ENCODE peak calls at places on chromosomes 16 and 17, in six cellular contexts. One of them, this sample, is unnamed. For H3K9me3, the result is how much of the 10 kb centered on the place peaks cover.

GRCh38 chr16:78576941-78577340 is 477.5 kb downstream of the WWOX start:
- DNase-seq in breast epithelium: no peak
- DNase-seq in H1: no peak
- DNase-seq in prostate gland: no peak
- DNase-seq in heart left ventricle: no peak
- DNase-seq in HCT116: no peak
- DNase-seq in this sample: no peak

GRCh38 chr16:17470871-17471744 is at the start of gene XYLT1:
- DNase-seq in breast epithelium: no peak
- DNase-seq in H1: peak
- DNase-seq in prostate gland: peak
- DNase-seq in heart left ventricle: peak
- DNase-seq in HCT116: no peak
- DNase-seq in this sample: peak

GRCh38 chr16:49574826-49575225 is 201.2 kb downstream of the C16orf78 start:
- DNase-seq in breast epithelium: no peak
- DNase-seq in H1: no peak
- DNase-seq in prostate gland: no peak
- DNase-seq in heart left ventricle: no peak
- DNase-seq in HCT116: no peak
- DNase-seq in this sample: no peak

GRCh38 chr16:54106078-54106477 is 180.5 kb downstream of the IRX3 start:
- DNase-seq in breast epithelium: no peak
- DNase-seq in H1: no peak
- DNase-seq in prostate gland: no peak
- DNase-seq in heart left ventricle: no peak
- DNase-seq in HCT116: no peak
- DNase-seq in this sample: no peak

GRCh38 chr16:50393461-50394214 is 24.9 kb upstream of the BRD7 start:
- DNase-seq in breast epithelium: no peak
- DNase-seq in H1: no peak
- DNase-seq in prostate gland: no peak
- DNase-seq in heart left ventricle: no peak
- DNase-seq in HCT116: no peak
- DNase-seq in this sample: no peak

GRCh38 chr17:56699186-56699895 is 105.8 kb downstream of the NOG start:
- DNase-seq in breast epithelium: peak
- DNase-seq in H1: peak
- DNase-seq in prostate gland: peak
- DNase-seq in heart left ventricle: peak
- DNase-seq in HCT116: peak
- DNase-seq in this sample: no peak

GRCh38 chr16:86877835-86878234 is 299.5 kb downstream of the FOXL1 start:
- DNase-seq in breast epithelium: no peak
- DNase-seq in H1: no peak
- DNase-seq in prostate gland: no peak
- DNase-seq in heart left ventricle: no peak
- DNase-seq in HCT116: no peak
- DNase-seq in this sample: no peak

GRCh38 chr17:42518046-42518754 is 17.8 kb upstream of the NAGLU start:
- DNase-seq in breast epithelium: peak
- DNase-seq in H1: no peak
- DNase-seq in prostate gland: peak
- DNase-seq in heart left ventricle: peak
- DNase-seq in HCT116: peak
- DNase-seq in this sample: peak

GRCh38 chr17:57045868-57046671 is 39.0 kb upstream of the AKAP1 start:
- DNase-seq in breast epithelium: no peak
- DNase-seq in H1: no peak
- DNase-seq in prostate gland: no peak
- DNase-seq in heart left ventricle: peak
- DNase-seq in HCT116: no peak
- DNase-seq in this sample: no peak

DNA sequence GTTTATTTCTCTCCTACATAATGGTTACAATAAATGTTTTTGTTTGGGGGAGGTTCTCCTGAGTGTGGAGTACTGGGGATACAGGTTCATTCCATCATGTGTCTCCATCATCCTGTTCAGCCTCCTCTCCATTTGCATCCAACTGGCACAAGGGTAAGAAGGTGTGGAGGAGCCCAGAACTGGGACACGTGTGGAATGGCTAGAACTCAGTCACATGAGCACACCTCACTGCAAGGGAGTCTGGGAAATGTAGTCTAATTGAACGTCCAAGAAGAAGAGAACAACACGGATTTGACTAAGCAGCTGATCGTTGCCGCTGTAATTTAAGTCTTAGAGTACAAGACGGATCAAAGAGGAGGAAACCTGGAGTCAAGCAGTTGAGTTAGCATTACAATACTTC is 6.1 kb downstream of the OR1A1 start:
- DNase-seq in breast epithelium: no peak
- DNase-seq in H1: no peak
- DNase-seq in prostate gland: no peak
- DNase-seq in heart left ventricle: no peak
- DNase-seq in HCT116: peak
- DNase-seq in this sample: no peak
- H3K27ac ChIP-seq in breast epithelium: no peak
- H3K27ac ChIP-seq in H1: no peak
- H3K27ac ChIP-seq in prostate gland: no peak
- H3K27ac ChIP-seq in heart left ventricle: no peak
- H3K27ac ChIP-seq in HCT116: no peak
- H3K27ac ChIP-seq in this sample: no peak

GRCh38 chr17:79855331-79856124 is 16.3 kb upstream of the CBX4 start:
- DNase-seq in breast epithelium: no peak
- DNase-seq in H1: no peak
- DNase-seq in prostate gland: no peak
- DNase-seq in heart left ventricle: no peak
- DNase-seq in HCT116: no peak
- DNase-seq in this sample: no peak
- H3K9me3 ChIP-seq in breast epithelium: under half
- H3K9me3 ChIP-seq in H1: under half
- H3K9me3 ChIP-seq in prostate gland: under half
- H3K9me3 ChIP-seq in heart left ventricle: under half
- H3K9me3 ChIP-seq in HCT116: under half
- H3K9me3 ChIP-seq in this sample: under half

GRCh38 chr17:48611681-48612455 is 1.1 kb upstream of the HOXB7 start:
- DNase-seq in breast epithelium: no peak
- DNase-seq in H1: no peak
- DNase-seq in prostate gland: no peak
- DNase-seq in heart left ventricle: no peak
- DNase-seq in HCT116: no peak
- DNase-seq in this sample: peak
- H3K4me3 ChIP-seq in breast epithelium: peak
- H3K4me3 ChIP-seq in H1: no peak
- H3K4me3 ChIP-seq in prostate gland: peak
- H3K4me3 ChIP-seq in heart left ventricle: peak
- H3K4me3 ChIP-seq in HCT116: peak
- H3K4me3 ChIP-seq in this sample: peak

DNA sequence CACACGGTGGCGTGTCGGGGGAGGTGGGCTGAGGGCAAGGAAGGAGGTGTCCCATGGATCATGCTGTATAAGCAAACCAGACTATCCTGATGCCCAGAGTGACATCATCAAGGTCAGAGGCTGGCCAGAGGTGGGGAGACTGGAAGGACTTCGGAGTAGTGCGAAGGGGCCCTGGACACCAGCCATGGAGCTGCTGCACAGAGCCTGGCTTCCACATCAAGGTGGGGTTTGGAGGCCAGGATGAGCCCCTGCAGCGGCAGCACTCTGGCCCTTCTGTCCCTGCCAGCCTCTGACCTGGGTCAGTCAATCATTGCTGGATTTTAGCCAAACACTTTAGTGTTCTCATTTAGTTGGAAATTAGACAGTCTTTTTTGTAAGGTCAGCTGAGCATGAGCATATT is 34.8 kb downstream of the MED13 start:
- DNase-seq in breast epithelium: no peak
- DNase-seq in H1: no peak
- DNase-seq in prostate gland: no peak
- DNase-seq in heart left ventricle: no peak
- DNase-seq in HCT116: no peak
- DNase-seq in this sample: no peak
- H3K27ac ChIP-seq in breast epithelium: no peak
- H3K27ac ChIP-seq in H1: no peak
- H3K27ac ChIP-seq in prostate gland: no peak
- H3K27ac ChIP-seq in heart left ventricle: no peak
- H3K27ac ChIP-seq in HCT116: no peak
- H3K27ac ChIP-seq in this sample: no peak

GRCh38 chr16:3317315-3317999 is 12.2 kb downstream of the ZNF75A start:
- DNase-seq in breast epithelium: no peak
- DNase-seq in H1: no peak
- DNase-seq in prostate gland: no peak
- DNase-seq in heart left ventricle: no peak
- DNase-seq in HCT116: no peak
- DNase-seq in this sample: no peak
- H3K9me3 ChIP-seq in breast epithelium: half or more
- H3K9me3 ChIP-seq in H1: half or more
- H3K9me3 ChIP-seq in prostate gland: under half
- H3K9me3 ChIP-seq in heart left ventricle: half or more
- H3K9me3 ChIP-seq in HCT116: under half
- H3K9me3 ChIP-seq in this sample: under half

DNA sequence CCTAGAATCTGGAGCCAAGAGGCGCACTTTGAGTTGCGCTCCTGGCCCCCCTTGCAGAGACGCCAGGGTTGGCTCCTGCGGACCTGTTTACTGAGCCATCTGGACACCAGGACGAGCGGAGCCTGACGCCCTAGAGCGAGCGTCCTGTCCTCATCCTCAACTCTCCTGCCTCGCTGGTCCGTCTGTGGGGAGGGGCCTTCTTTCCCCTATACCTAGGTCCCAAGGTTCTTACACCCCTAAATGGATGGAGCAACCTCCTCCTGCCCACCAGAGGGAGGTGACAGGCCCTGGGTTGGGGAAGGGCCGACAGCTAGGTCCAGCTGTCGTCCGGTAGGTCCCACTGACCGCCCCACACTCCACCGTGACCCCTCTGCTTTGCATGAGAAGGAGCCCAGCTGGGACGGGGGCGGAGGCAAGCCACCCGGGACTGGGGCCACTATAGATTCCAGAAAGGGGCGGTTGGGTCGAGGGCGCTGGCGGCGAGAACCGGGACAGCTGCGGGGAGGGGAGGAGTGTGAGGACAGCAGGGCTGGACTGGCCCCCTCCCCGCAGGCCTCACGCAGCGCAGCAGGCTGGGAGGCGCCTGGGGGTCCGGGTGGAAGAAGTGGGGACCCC is 3.0 kb upstream of the LHX1 start:
- DNase-seq in breast epithelium: no peak
- DNase-seq in H1: peak
- DNase-seq in prostate gland: no peak
- DNase-seq in heart left ventricle: no peak
- DNase-seq in HCT116: no peak
- DNase-seq in this sample: no peak
- H3K4me3 ChIP-seq in breast epithelium: no peak
- H3K4me3 ChIP-seq in H1: peak
- H3K4me3 ChIP-seq in prostate gland: no peak
- H3K4me3 ChIP-seq in heart left ventricle: peak
- H3K4me3 ChIP-seq in HCT116: no peak
- H3K4me3 ChIP-seq in this sample: no peak

GRCh38 chr16:57148481-57148880 is 37.4 kb downstream of the PSME3IP1 start:
- DNase-seq in breast epithelium: no peak
- DNase-seq in H1: peak
- DNase-seq in prostate gland: no peak
- DNase-seq in heart left ventricle: no peak
- DNase-seq in HCT116: no peak
- DNase-seq in this sample: no peak
- H3K27ac ChIP-seq in breast epithelium: peak
- H3K27ac ChIP-seq in H1: no peak
- H3K27ac ChIP-seq in prostate gland: peak
- H3K27ac ChIP-seq in heart left ventricle: peak
- H3K27ac ChIP-seq in HCT116: no peak
- H3K27ac ChIP-seq in this sample: no peak

This sample was measured in WERI-Rb-1.